ENCODE peak calls at places on chromosomes 4 and X, in eight cellular contexts. P, Y, E, I, H, V, D and C are unnamed samples.

GRCh38 chr4:2733001-2733843 is 22.9 kb downstream of the TNIP2 start:
- DNase-seq in E (no peak), V (no peak), I (no peak), P (no peak), Y (no peak), H (no peak), D (no peak), C (no peak)

GRCh38 chr4:113828712-113829111 is 67.2 kb upstream of the CAMK2D start:
- DNase-seq in E (no peak), V (no peak), D (no peak), Y (no peak), H (no peak), I (no peak), P (no peak), C (no peak)

GRCh38 chr4:84814100-84814750 is 152.3 kb downstream of the WDFY3 start:
- DNase-seq in D (peak), H (peak), V (no peak), Y (no peak), I (no peak), E (no peak), P (no peak), C (no peak)

GRCh38 chrX:108735680-108736508 is 469 bp downstream of the IRS4 start:
- DNase-seq in V (no peak), H (peak), I (peak), Y (no peak), E (no peak), P (peak), D (no peak), C (no peak)

GRCh38 chr4:152063301-152064235 is 302.8 kb upstream of the GATB start:
- DNase-seq in I (no peak), H (no peak), D (no peak), Y (no peak), P (no peak), E (peak), V (no peak), C (no peak)

GRCh38 chr4:151045907-151046306 is 30.8 kb upstream of the LRBA start:
- DNase-seq in E (no peak), I (no peak), Y (no peak), V (no peak), P (no peak), H (peak), D (no peak), C (no peak)

GRCh38 chrX:723781-724180 is 93.2 kb downstream of the SHOX start:
- DNase-seq in Y (no peak), D (no peak), I (no peak), E (no peak), H (no peak), P (no peak), V (no peak), C (no peak)

GRCh38 chrX:47644557-47645091 is 5.7 kb downstream of the ELK1 start:
- DNase-seq in V (no peak), D (no peak), I (no peak), Y (no peak), E (no peak), P (no peak), H (peak), C (peak)

GRCh38 chrX:26918633-26919032 is 544.5 kb downstream of the PPP4R3C start:
- DNase-seq in V (no peak), P (no peak), H (peak), Y (no peak), E (no peak), D (peak), I (no peak), C (no peak)

GRCh38 chr4:7947927-7948326 is 8.3 kb upstream of the AFAP1 start:
- DNase-seq in I (no peak), V (no peak), D (no peak), H (no peak), Y (no peak), E (no peak), P (no peak), C (no peak)

GRCh38 chr4:128229458-128229805 is 58.2 kb downstream of the PGRMC2 start:
- DNase-seq in H (peak), I (no peak), E (no peak), P (no peak), D (no peak), V (no peak), Y (no peak), C (no peak)

GRCh38 chr4:143606470-143606869 is 93.0 kb downstream of the SMARCA5 start:
- DNase-seq in E (no peak), Y (no peak), I (no peak), D (no peak), P (no peak), V (no peak), H (no peak), C (no peak)

GRCh38 chr4:98514930-98515809 is 143.2 kb downstream of the TSPAN5 start:
- DNase-seq in D (no peak), P (no peak), Y (no peak), I (no peak), E (no peak), V (no peak), H (no peak), C (no peak)

GRCh38 chr4:61003301-61003700 is 196.8 kb upstream of the ADGRL3 start:
- DNase-seq in D (no peak), Y (no peak), E (no peak), I (no peak), P (no peak), V (no peak), H (no peak), C (no peak)

GRCh38 chr4:52903273-52903672 is 41.2 kb downstream of the RASL11B start:
- DNase-seq in I (no peak), H (no peak), V (no peak), E (no peak), Y (no peak), D (no peak), P (no peak), C (no peak)

GRCh38 chrX:48045410-48046311 is 25.8 kb downstream of the ZNF630 start:
- DNase-seq in V (no peak), I (no peak), E (no peak), P (no peak), H (no peak), D (peak), Y (no peak), C (no peak)